ENCODE peak calls at places on chromosomes 4 and X, in nine cellular contexts. One of them, this sample, is unnamed.

GRCh38 chr4:7226464-7226863 is 34.1 kb downstream of the SORCS2 start:
- DNase-seq in AG20443: no peak
- DNase-seq in EL: no peak
- DNase-seq in activated CD4-positive, alpha-beta T cell treated with anti-CD3 and anti-CD28 coated beads, Interleukin-2, amount 10 ng/mL, durations not matched to agents 7 days and 5 days: no peak
- DNase-seq in HEK293T: no peak
- DNase-seq in Right ventricle myocardium inferior: no peak
- DNase-seq in IMR-90: no peak
- DNase-seq in GM03348: no peak
- DNase-seq in pancreas: no peak
- DNase-seq in this sample: no peak

GRCh38 chrX:65587616-65588526 is 53.3 kb upstream of the LAS1L start:
- DNase-seq in GM03348: peak; percentile 61
- DNase-seq in activated CD4-positive, alpha-beta T cell treated with anti-CD3 and anti-CD28 coated beads, Interleukin-2, amount 10 ng/mL, durations not matched to agents 7 days and 5 days: no peak
- DNase-seq in HEK293T: no peak
- DNase-seq in EL: peak; percentile 63
- DNase-seq in Right ventricle myocardium inferior: peak; percentile 86
- DNase-seq in AG20443: peak; percentile 61
- DNase-seq in IMR-90: peak; percentile 49
- DNase-seq in pancreas: peak; percentile 10
- DNase-seq in this sample: no peak

GRCh38 chr4:117010695-117011094 is 74.7 kb downstream of the TRAM1L1 start:
- DNase-seq in IMR-90: no peak
- DNase-seq in Right ventricle myocardium inferior: no peak
- DNase-seq in AG20443: no peak
- DNase-seq in EL: no peak
- DNase-seq in pancreas: no peak
- DNase-seq in GM03348: no peak
- DNase-seq in HEK293T: no peak
- DNase-seq in activated CD4-positive, alpha-beta T cell treated with anti-CD3 and anti-CD28 coated beads, Interleukin-2, amount 10 ng/mL, durations not matched to agents 7 days and 5 days: no peak
- DNase-seq in this sample: no peak

GRCh38 chr4:25743971-25744370 is 88.3 kb downstream of the SLC34A2 start:
- DNase-seq in activated CD4-positive, alpha-beta T cell treated with anti-CD3 and anti-CD28 coated beads, Interleukin-2, amount 10 ng/mL, durations not matched to agents 7 days and 5 days: no peak
- DNase-seq in AG20443: no peak
- DNase-seq in IMR-90: no peak
- DNase-seq in Right ventricle myocardium inferior: no peak
- DNase-seq in EL: no peak
- DNase-seq in HEK293T: no peak
- DNase-seq in GM03348: no peak
- DNase-seq in pancreas: no peak
- DNase-seq in this sample: no peak

GRCh38 chrX:115958687-115959359 is 211.7 kb upstream of the AGTR2 start:
- DNase-seq in HEK293T: no peak
- DNase-seq in GM03348: no peak
- DNase-seq in activated CD4-positive, alpha-beta T cell treated with anti-CD3 and anti-CD28 coated beads, Interleukin-2, amount 10 ng/mL, durations not matched to agents 7 days and 5 days: no peak
- DNase-seq in EL: no peak
- DNase-seq in Right ventricle myocardium inferior: no peak
- DNase-seq in pancreas: no peak
- DNase-seq in AG20443: no peak
- DNase-seq in IMR-90: no peak
- DNase-seq in this sample: no peak

GRCh38 chr4:162921178-162921785 is 245.4 kb downstream of the NAF1 start:
- DNase-seq in Right ventricle myocardium inferior: no peak
- DNase-seq in GM03348: no peak
- DNase-seq in pancreas: no peak
- DNase-seq in HEK293T: no peak
- DNase-seq in EL: no peak
- DNase-seq in IMR-90: no peak
- DNase-seq in activated CD4-positive, alpha-beta T cell treated with anti-CD3 and anti-CD28 coated beads, Interleukin-2, amount 10 ng/mL, durations not matched to agents 7 days and 5 days: no peak
- DNase-seq in AG20443: no peak
- DNase-seq in this sample: no peak

GRCh38 chr4:186161138-186161537 is 30.2 kb upstream of the CYP4V2 start:
- DNase-seq in IMR-90: no peak
- DNase-seq in activated CD4-positive, alpha-beta T cell treated with anti-CD3 and anti-CD28 coated beads, Interleukin-2, amount 10 ng/mL, durations not matched to agents 7 days and 5 days: peak; percentile 49
- DNase-seq in pancreas: no peak
- DNase-seq in AG20443: peak; percentile 3
- DNase-seq in GM03348: no peak
- DNase-seq in Right ventricle myocardium inferior: no peak
- DNase-seq in EL: no peak
- DNase-seq in HEK293T: no peak
- DNase-seq in this sample: peak; percentile 55

GRCh38 chrX:137549073-137549472 is 16.9 kb upstream of the ZIC3 start:
- DNase-seq in Right ventricle myocardium inferior: no peak
- DNase-seq in pancreas: no peak
- DNase-seq in AG20443: no peak
- DNase-seq in EL: no peak
- DNase-seq in activated CD4-positive, alpha-beta T cell treated with anti-CD3 and anti-CD28 coated beads, Interleukin-2, amount 10 ng/mL, durations not matched to agents 7 days and 5 days: no peak
- DNase-seq in IMR-90: no peak
- DNase-seq in HEK293T: no peak
- DNase-seq in GM03348: no peak
- DNase-seq in this sample: no peak

GRCh38 chrX:107454302-107454701 is 4.8 kb downstream of the FRMPD3 start:
- DNase-seq in pancreas: no peak
- DNase-seq in activated CD4-positive, alpha-beta T cell treated with anti-CD3 and anti-CD28 coated beads, Interleukin-2, amount 10 ng/mL, durations not matched to agents 7 days and 5 days: no peak
- DNase-seq in HEK293T: no peak
- DNase-seq in AG20443: no peak
- DNase-seq in IMR-90: peak; percentile 2
- DNase-seq in EL: peak; percentile 6
- DNase-seq in Right ventricle myocardium inferior: no peak
- DNase-seq in GM03348: no peak
- DNase-seq in this sample: no peak

GRCh38 chrX:154457491-154458115 is 478 bp upstream of the PLXNA3 start:
- DNase-seq in HEK293T: peak; percentile 62
- DNase-seq in Right ventricle myocardium inferior: no peak
- DNase-seq in GM03348: peak; percentile 86
- DNase-seq in activated CD4-positive, alpha-beta T cell treated with anti-CD3 and anti-CD28 coated beads, Interleukin-2, amount 10 ng/mL, durations not matched to agents 7 days and 5 days: peak; percentile 48
- DNase-seq in EL: peak; percentile 18
- DNase-seq in AG20443: peak; percentile 79
- DNase-seq in IMR-90: no peak
- DNase-seq in pancreas: peak; percentile 51
- DNase-seq in this sample: peak; percentile 36

GRCh38 chrX:107716045-107716684 is 59.4 kb downstream of the TSC22D3 start:
- DNase-seq in AG20443: peak; percentile 56
- DNase-seq in IMR-90: peak; percentile 21
- DNase-seq in activated CD4-positive, alpha-beta T cell treated with anti-CD3 and anti-CD28 coated beads, Interleukin-2, amount 10 ng/mL, durations not matched to agents 7 days and 5 days: peak; percentile 8
- DNase-seq in HEK293T: peak; percentile 46
- DNase-seq in GM03348: peak; percentile 71
- DNase-seq in EL: peak; percentile 31
- DNase-seq in Right ventricle myocardium inferior: peak; percentile 73
- DNase-seq in pancreas: no peak
- DNase-seq in this sample: no peak

GRCh38 chr4:11427201-11427996 is 1.3 kb downstream of the HS3ST1 start:
- DNase-seq in IMR-90: no peak
- DNase-seq in Right ventricle myocardium inferior: no peak
- DNase-seq in activated CD4-positive, alpha-beta T cell treated with anti-CD3 and anti-CD28 coated beads, Interleukin-2, amount 10 ng/mL, durations not matched to agents 7 days and 5 days: no peak
- DNase-seq in pancreas: no peak
- DNase-seq in HEK293T: no peak
- DNase-seq in GM03348: no peak
- DNase-seq in EL: no peak
- DNase-seq in AG20443: no peak
- DNase-seq in this sample: no peak

GRCh38 chr4:105145913-105146285 is 777 bp upstream of the TET2 start:
- DNase-seq in pancreas: peak; percentile 18
- DNase-seq in IMR-90: no peak
- DNase-seq in Right ventricle myocardium inferior: peak; percentile 69
- DNase-seq in AG20443: no peak
- DNase-seq in HEK293T: peak; percentile 10
- DNase-seq in EL: no peak
- DNase-seq in GM03348: no peak
- DNase-seq in activated CD4-positive, alpha-beta T cell treated with anti-CD3 and anti-CD28 coated beads, Interleukin-2, amount 10 ng/mL, durations not matched to agents 7 days and 5 days: peak; percentile 29
- DNase-seq in this sample: no peak

GRCh38 chr4:7675612-7676320 is 241.0 kb upstream of the PSAPL1 start:
- DNase-seq in pancreas: no peak
- DNase-seq in GM03348: no peak
- DNase-seq in activated CD4-positive, alpha-beta T cell treated with anti-CD3 and anti-CD28 coated beads, Interleukin-2, amount 10 ng/mL, durations not matched to agents 7 days and 5 days: no peak
- DNase-seq in AG20443: no peak
- DNase-seq in IMR-90: no peak
- DNase-seq in Right ventricle myocardium inferior: peak; percentile 23
- DNase-seq in EL: no peak
- DNase-seq in HEK293T: no peak
- DNase-seq in this sample: no peak

GRCh38 chr4:10085828-10086505 is 30.6 kb downstream of the WDR1 start:
- DNase-seq in AG20443: no peak
- DNase-seq in HEK293T: no peak
- DNase-seq in pancreas: no peak
- DNase-seq in IMR-90: no peak
- DNase-seq in GM03348: no peak
- DNase-seq in Right ventricle myocardium inferior: peak; percentile 30
- DNase-seq in EL: no peak
- DNase-seq in activated CD4-positive, alpha-beta T cell treated with anti-CD3 and anti-CD28 coated beads, Interleukin-2, amount 10 ng/mL, durations not matched to agents 7 days and 5 days: no peak
- DNase-seq in this sample: no peak

GRCh38 chrX:57138674-57139073 is 1.5 kb upstream of the SPIN2A start:
- DNase-seq in HEK293T: no peak
- DNase-seq in activated CD4-positive, alpha-beta T cell treated with anti-CD3 and anti-CD28 coated beads, Interleukin-2, amount 10 ng/mL, durations not matched to agents 7 days and 5 days: no peak
- DNase-seq in pancreas: no peak
- DNase-seq in AG20443: no peak
- DNase-seq in EL: no peak
- DNase-seq in Right ventricle myocardium inferior: no peak
- DNase-seq in GM03348: no peak
- DNase-seq in IMR-90: no peak
- DNase-seq in this sample: no peak

GRCh38 chrX:107290019-107290418 is 83.6 kb downstream of the DNAAF6 start:
- DNase-seq in Right ventricle myocardium inferior: no peak
- DNase-seq in activated CD4-positive, alpha-beta T cell treated with anti-CD3 and anti-CD28 coated beads, Interleukin-2, amount 10 ng/mL, durations not matched to agents 7 days and 5 days: no peak
- DNase-seq in AG20443: no peak
- DNase-seq in GM03348: no peak
- DNase-seq in IMR-90: no peak
- DNase-seq in pancreas: no peak
- DNase-seq in EL: no peak
- DNase-seq in HEK293T: no peak
- DNase-seq in this sample: no peak

GRCh38 chr4:69322055-69322454 is 41.8 kb downstream of the UGT2B28 start:
- DNase-seq in EL: no peak
- DNase-seq in activated CD4-positive, alpha-beta T cell treated with anti-CD3 and anti-CD28 coated beads, Interleukin-2, amount 10 ng/mL, durations not matched to agents 7 days and 5 days: no peak
- DNase-seq in pancreas: no peak
- DNase-seq in GM03348: peak; percentile 26
- DNase-seq in AG20443: peak; percentile 3
- DNase-seq in HEK293T: no peak
- DNase-seq in Right ventricle myocardium inferior: no peak
- DNase-seq in IMR-90: peak; percentile 0
- DNase-seq in this sample: no peak

GRCh38 chr4:177356921-177357320 is 47.2 kb downstream of the NEIL3 start:
- DNase-seq in GM03348: no peak
- DNase-seq in IMR-90: peak; percentile 34
- DNase-seq in pancreas: no peak
- DNase-seq in AG20443: no peak
- DNase-seq in HEK293T: no peak
- DNase-seq in Right ventricle myocardium inferior: no peak
- DNase-seq in EL: no peak
- DNase-seq in activated CD4-positive, alpha-beta T cell treated with anti-CD3 and anti-CD28 coated beads, Interleukin-2, amount 10 ng/mL, durations not matched to agents 7 days and 5 days: no peak
- DNase-seq in this sample: no peak

GRCh38 chr4:76639292-76639691 is 204.3 kb downstream of the SHROOM3 start:
- DNase-seq in GM03348: no peak
- DNase-seq in HEK293T: no peak
- DNase-seq in activated CD4-positive, alpha-beta T cell treated with anti-CD3 and anti-CD28 coated beads, Interleukin-2, amount 10 ng/mL, durations not matched to agents 7 days and 5 days: no peak
- DNase-seq in AG20443: no peak
- DNase-seq in pancreas: no peak
- DNase-seq in IMR-90: peak; percentile 23
- DNase-seq in EL: peak; percentile 39
- DNase-seq in Right ventricle myocardium inferior: no peak
- DNase-seq in this sample: no peak

GRCh38 chrX:19543951-19544359 is 28.6 kb upstream of the MAP3K15 start:
- DNase-seq in AG20443: no peak
- DNase-seq in IMR-90: no peak
- DNase-seq in Right ventricle myocardium inferior: no peak
- DNase-seq in HEK293T: no peak
- DNase-seq in GM03348: no peak
- DNase-seq in EL: no peak
- DNase-seq in pancreas: no peak
- DNase-seq in activated CD4-positive, alpha-beta T cell treated with anti-CD3 and anti-CD28 coated beads, Interleukin-2, amount 10 ng/mL, durations not matched to agents 7 days and 5 days: no peak
- DNase-seq in this sample: no peak

GRCh38 chr4:41575207-41575606 is 37.2 kb downstream of the LIMCH1 start:
- DNase-seq in pancreas: no peak
- DNase-seq in AG20443: no peak
- DNase-seq in HEK293T: no peak
- DNase-seq in GM03348: no peak
- DNase-seq in activated CD4-positive, alpha-beta T cell treated with anti-CD3 and anti-CD28 coated beads, Interleukin-2, amount 10 ng/mL, durations not matched to agents 7 days and 5 days: no peak
- DNase-seq in Right ventricle myocardium inferior: no peak
- DNase-seq in IMR-90: no peak
- DNase-seq in EL: peak; percentile 51
- DNase-seq in this sample: no peak

GRCh38 chr4:177302371-177303100 is 7.1 kb upstream of the NEIL3 start:
- DNase-seq in GM03348: no peak
- DNase-seq in HEK293T: no peak
- DNase-seq in pancreas: no peak
- DNase-seq in EL: peak; percentile 48
- DNase-seq in AG20443: no peak
- DNase-seq in activated CD4-positive, alpha-beta T cell treated with anti-CD3 and anti-CD28 coated beads, Interleukin-2, amount 10 ng/mL, durations not matched to agents 7 days and 5 days: no peak
- DNase-seq in Right ventricle myocardium inferior: no peak
- DNase-seq in IMR-90: peak; percentile 64
- DNase-seq in this sample: no peak

GRCh38 chrX:132956421-132957210 is 1.8 kb downstream of the HS6ST2 start:
- DNase-seq in Right ventricle myocardium inferior: peak; percentile 64
- DNase-seq in GM03348: peak; percentile 3
- DNase-seq in EL: no peak
- DNase-seq in activated CD4-positive, alpha-beta T cell treated with anti-CD3 and anti-CD28 coated beads, Interleukin-2, amount 10 ng/mL, durations not matched to agents 7 days and 5 days: no peak
- DNase-seq in HEK293T: no peak
- DNase-seq in pancreas: no peak
- DNase-seq in AG20443: peak; percentile 10
- DNase-seq in IMR-90: no peak
- DNase-seq in this sample: no peak

GRCh38 chr4:186192068-186192751 is 843 bp downstream of the CYP4V2 start:
- DNase-seq in Right ventricle myocardium inferior: no peak
- DNase-seq in pancreas: no peak
- DNase-seq in IMR-90: peak; percentile 48
- DNase-seq in AG20443: peak; percentile 56
- DNase-seq in activated CD4-positive, alpha-beta T cell treated with anti-CD3 and anti-CD28 coated beads, Interleukin-2, amount 10 ng/mL, durations not matched to agents 7 days and 5 days: peak; percentile 33
- DNase-seq in EL: peak; percentile 46
- DNase-seq in HEK293T: peak; percentile 19
- DNase-seq in GM03348: peak; percentile 57
- DNase-seq in this sample: no peak

GRCh38 chr4:176187610-176188009 is 7.8 kb downstream of the SPATA4 start:
- DNase-seq in EL: peak; percentile 36
- DNase-seq in IMR-90: peak; percentile 66
- DNase-seq in pancreas: no peak
- DNase-seq in activated CD4-positive, alpha-beta T cell treated with anti-CD3 and anti-CD28 coated beads, Interleukin-2, amount 10 ng/mL, durations not matched to agents 7 days and 5 days: no peak
- DNase-seq in GM03348: peak; percentile 19
- DNase-seq in Right ventricle myocardium inferior: no peak
- DNase-seq in AG20443: no peak
- DNase-seq in HEK293T: no peak
- DNase-seq in this sample: no peak